ENCODE peak calls at places on chromosomes 6 and 20, in four cellular contexts. T is cardiac muscle cell, F is heart left ventricle, L is GM18507. H is an unnamed sample.

GRCh38 chr6:155078331-155078745 is 83.2 kb downstream of the TIAM2 start:
- DNase-seq in T (peak), F (no peak), L (no peak), H (no peak)

GRCh38 chr6:138945354-138945753 is 42.7 kb downstream of the REPS1 start:
- DNase-seq in F (no peak), L (no peak), T (no peak), H (no peak)

GRCh38 chr6:359261-360035 is 32.1 kb upstream of the IRF4 start:
- DNase-seq in T (no peak), F (no peak), L (no peak), H (no peak)

GRCh38 chr20:36153754-36154695 is 515 bp upstream of the EPB41L1 start:
- DNase-seq in T (peak), L (no peak), F (peak), H (peak)

GRCh38 chr6:27213544-27214125 is 33.9 kb upstream of the PRSS16 start:
- DNase-seq in T (peak), F (no peak), L (no peak), H (no peak)

GRCh38 chr6:156731436-156731835 is 45.7 kb upstream of the ARID1B start:
- DNase-seq in L (no peak), T (peak), F (no peak), H (no peak)

GRCh38 chr6:99522531-99522930 is 7.3 kb upstream of the USP45 start:
- DNase-seq in F (no peak), T (peak), L (no peak), H (no peak)

GRCh38 chr6:151763938-151764680 is 43.4 kb upstream of the ESR1 start:
- DNase-seq in L (peak), T (peak), F (peak), H (peak)

GRCh38 chr6:148401581-148401980 is 58.9 kb downstream of the SASH1 start:
- DNase-seq in L (no peak), T (no peak), F (no peak), H (no peak)

GRCh38 chr6:63352587-63353281 is 33.0 kb upstream of the LGSN start:
- DNase-seq in L (peak), F (no peak), T (peak), H (peak)

GRCh38 chr6:27755768-27756167 is 156.4 kb downstream of the OR2B2 start:
- DNase-seq in F (no peak), T (no peak), L (no peak), H (no peak)

GRCh38 chr6:56424542-56425083 is 177.2 kb upstream of the COL21A1 start:
- DNase-seq in L (no peak), F (no peak), T (no peak), H (no peak)

GRCh38 chr6:134589512-134589911 is 271.6 kb upstream of the SGK1 start:
- DNase-seq in L (no peak), T (peak), F (no peak), H (no peak)

GRCh38 chr6:111406200-111406711 is 76.8 kb downstream of the REV3L start:
- DNase-seq in T (no peak), L (peak), F (no peak), H (no peak)

GRCh38 chr20:18729426-18729825 is 84.2 kb upstream of the SCP2D1 start:
- DNase-seq in L (no peak), T (no peak), F (no peak), H (no peak)

GRCh38 chr6:165875946-165876345 is 212.9 kb upstream of the PDE10A start:
- DNase-seq in L (no peak), T (no peak), F (no peak), H (no peak)